ENCODE peak calls at places on chromosomes 12 and 14, in six cellular contexts. One of them, this sample, is unnamed.

GRCh38 chr12:70196732-70197361 is 46.4 kb upstream of the CNOT2 start:
- DNase-seq in stimulated activated CD8-positive, alpha-beta memory T cell treated with anti-CD3 and anti-CD28 coated beads, Interleukin-4, amount 100 ng/mL, for 1 hour: no peak
- DNase-seq in RWPE1: no peak
- DNase-seq in stimulated activated CD4-positive, alpha-beta T cell treated with anti-CD3 and anti-CD28 coated beads, Interleukin-4, amount 100 ng/mL, for 4 hours: no peak
- DNase-seq in midbrain: peak
- DNase-seq in CD4-positive, CD25-positive, alpha-beta regulatory T cell: no peak
- DNase-seq in this sample: peak

GRCh38 chr12:101793401-101793800 is 37.4 kb downstream of the GNPTAB start:
- DNase-seq in stimulated activated CD8-positive, alpha-beta memory T cell treated with anti-CD3 and anti-CD28 coated beads, Interleukin-4, amount 100 ng/mL, for 1 hour: no peak
- DNase-seq in RWPE1: no peak
- DNase-seq in stimulated activated CD4-positive, alpha-beta T cell treated with anti-CD3 and anti-CD28 coated beads, Interleukin-4, amount 100 ng/mL, for 4 hours: no peak
- DNase-seq in midbrain: no peak
- DNase-seq in CD4-positive, CD25-positive, alpha-beta regulatory T cell: no peak
- DNase-seq in this sample: no peak

GRCh38 chr14:91373591-91374245 is 43.9 kb downstream of the CCDC88C start:
- DNase-seq in stimulated activated CD8-positive, alpha-beta memory T cell treated with anti-CD3 and anti-CD28 coated beads, Interleukin-4, amount 100 ng/mL, for 1 hour: no peak
- DNase-seq in RWPE1: no peak
- DNase-seq in stimulated activated CD4-positive, alpha-beta T cell treated with anti-CD3 and anti-CD28 coated beads, Interleukin-4, amount 100 ng/mL, for 4 hours: peak
- DNase-seq in midbrain: no peak
- DNase-seq in CD4-positive, CD25-positive, alpha-beta regulatory T cell: peak
- DNase-seq in this sample: no peak

GRCh38 chr14:23916038-23916437 is 37.5 kb upstream of the DHRS4 start:
- DNase-seq in stimulated activated CD8-positive, alpha-beta memory T cell treated with anti-CD3 and anti-CD28 coated beads, Interleukin-4, amount 100 ng/mL, for 1 hour: no peak
- DNase-seq in RWPE1: no peak
- DNase-seq in stimulated activated CD4-positive, alpha-beta T cell treated with anti-CD3 and anti-CD28 coated beads, Interleukin-4, amount 100 ng/mL, for 4 hours: no peak
- DNase-seq in midbrain: no peak
- DNase-seq in CD4-positive, CD25-positive, alpha-beta regulatory T cell: no peak
- DNase-seq in this sample: no peak

GRCh38 chr14:70259420-70259819 is 70.7 kb upstream of the SLC8A3 start:
- DNase-seq in stimulated activated CD8-positive, alpha-beta memory T cell treated with anti-CD3 and anti-CD28 coated beads, Interleukin-4, amount 100 ng/mL, for 1 hour: no peak
- DNase-seq in RWPE1: no peak
- DNase-seq in stimulated activated CD4-positive, alpha-beta T cell treated with anti-CD3 and anti-CD28 coated beads, Interleukin-4, amount 100 ng/mL, for 4 hours: no peak
- DNase-seq in midbrain: no peak
- DNase-seq in CD4-positive, CD25-positive, alpha-beta regulatory T cell: no peak
- DNase-seq in this sample: no peak

GRCh38 chr14:104981699-104982541 is 3.7 kb upstream of the CLBA1 start:
- DNase-seq in stimulated activated CD8-positive, alpha-beta memory T cell treated with anti-CD3 and anti-CD28 coated beads, Interleukin-4, amount 100 ng/mL, for 1 hour: no peak
- DNase-seq in RWPE1: no peak
- DNase-seq in stimulated activated CD4-positive, alpha-beta T cell treated with anti-CD3 and anti-CD28 coated beads, Interleukin-4, amount 100 ng/mL, for 4 hours: no peak
- DNase-seq in midbrain: no peak
- DNase-seq in CD4-positive, CD25-positive, alpha-beta regulatory T cell: no peak
- DNase-seq in this sample: no peak

GRCh38 chr12:65911321-65911720 is 87.0 kb downstream of the HMGA2 start:
- DNase-seq in stimulated activated CD8-positive, alpha-beta memory T cell treated with anti-CD3 and anti-CD28 coated beads, Interleukin-4, amount 100 ng/mL, for 1 hour: no peak
- DNase-seq in RWPE1: no peak
- DNase-seq in stimulated activated CD4-positive, alpha-beta T cell treated with anti-CD3 and anti-CD28 coated beads, Interleukin-4, amount 100 ng/mL, for 4 hours: no peak
- DNase-seq in midbrain: no peak
- DNase-seq in CD4-positive, CD25-positive, alpha-beta regulatory T cell: no peak
- DNase-seq in this sample: no peak

GRCh38 chr12:112978163-112979081 is at the start of gene OAS2:
- DNase-seq in stimulated activated CD8-positive, alpha-beta memory T cell treated with anti-CD3 and anti-CD28 coated beads, Interleukin-4, amount 100 ng/mL, for 1 hour: peak
- DNase-seq in RWPE1: peak
- DNase-seq in stimulated activated CD4-positive, alpha-beta T cell treated with anti-CD3 and anti-CD28 coated beads, Interleukin-4, amount 100 ng/mL, for 4 hours: peak
- DNase-seq in midbrain: peak
- DNase-seq in CD4-positive, CD25-positive, alpha-beta regulatory T cell: peak
- DNase-seq in this sample: peak

GRCh38 chr14:99733551-99734405 is 49.7 kb downstream of the CYP46A1 start:
- DNase-seq in stimulated activated CD8-positive, alpha-beta memory T cell treated with anti-CD3 and anti-CD28 coated beads, Interleukin-4, amount 100 ng/mL, for 1 hour: no peak
- DNase-seq in RWPE1: no peak
- DNase-seq in stimulated activated CD4-positive, alpha-beta T cell treated with anti-CD3 and anti-CD28 coated beads, Interleukin-4, amount 100 ng/mL, for 4 hours: no peak
- DNase-seq in midbrain: peak
- DNase-seq in CD4-positive, CD25-positive, alpha-beta regulatory T cell: no peak
- DNase-seq in this sample: no peak

GRCh38 chr12:1837541-1838206 is 17.3 kb downstream of the LRTM2 start:
- DNase-seq in stimulated activated CD8-positive, alpha-beta memory T cell treated with anti-CD3 and anti-CD28 coated beads, Interleukin-4, amount 100 ng/mL, for 1 hour: no peak
- DNase-seq in RWPE1: no peak
- DNase-seq in stimulated activated CD4-positive, alpha-beta T cell treated with anti-CD3 and anti-CD28 coated beads, Interleukin-4, amount 100 ng/mL, for 4 hours: no peak
- DNase-seq in midbrain: no peak
- DNase-seq in CD4-positive, CD25-positive, alpha-beta regulatory T cell: no peak
- DNase-seq in this sample: no peak

GRCh38 chr12:109744991-109745942 is 31.6 kb downstream of the FAM222A start:
- DNase-seq in stimulated activated CD8-positive, alpha-beta memory T cell treated with anti-CD3 and anti-CD28 coated beads, Interleukin-4, amount 100 ng/mL, for 1 hour: no peak
- DNase-seq in RWPE1: no peak
- DNase-seq in stimulated activated CD4-positive, alpha-beta T cell treated with anti-CD3 and anti-CD28 coated beads, Interleukin-4, amount 100 ng/mL, for 4 hours: no peak
- DNase-seq in midbrain: no peak
- DNase-seq in CD4-positive, CD25-positive, alpha-beta regulatory T cell: no peak
- DNase-seq in this sample: no peak

GRCh38 chr12:22415342-22416309 is 81.1 kb upstream of the ST8SIA1 start:
- DNase-seq in stimulated activated CD8-positive, alpha-beta memory T cell treated with anti-CD3 and anti-CD28 coated beads, Interleukin-4, amount 100 ng/mL, for 1 hour: no peak
- DNase-seq in RWPE1: no peak
- DNase-seq in stimulated activated CD4-positive, alpha-beta T cell treated with anti-CD3 and anti-CD28 coated beads, Interleukin-4, amount 100 ng/mL, for 4 hours: no peak
- DNase-seq in midbrain: no peak
- DNase-seq in CD4-positive, CD25-positive, alpha-beta regulatory T cell: no peak
- DNase-seq in this sample: no peak